ENCODE peak calls at places on chromosomes 5 and 9, in five cellular contexts. C is prostate gland, S is body of pancreas, W is stomach, T is HCT116. D is an unnamed sample.
A peak's percentile ranks its signal among the peaks of the same experiment; 100 is the strongest.

GRCh38 chr9:112332272-112332671 is 1.1 kb downstream of the PTBP3 start:
- DNase-seq in C (no peak), S (no peak), W (no peak), T (no peak), D (no peak)

GRCh38 chr9:4740623-4741364 is at the start of gene AK3:
- DNase-seq in C (peak; percentile 89), S (peak; percentile 87), W (peak; percentile 90), T (peak; percentile 44), D (peak; percentile 92)

GRCh38 chr9:72134801-72135200 is 14.4 kb upstream of the GDA start:
- DNase-seq in C (no peak), S (no peak), W (no peak), T (no peak), D (no peak)

GRCh38 chr9:731474-731873 is 110.0 kb upstream of the DMRT1 start:
- DNase-seq in C (no peak), S (no peak), W (no peak), T (no peak), D (no peak)

GRCh38 chr5:56169281-56169680 is 63.8 kb downstream of the ANKRD55 start:
- DNase-seq in C (no peak), S (no peak), W (no peak), T (no peak), D (no peak)

GRCh38 chr9:38437193-38437823 is 13.1 kb upstream of the IGFBPL1 start:
- DNase-seq in C (peak; percentile 84), S (peak; percentile 48), W (peak; percentile 60), T (no peak), D (peak; percentile 58)

GRCh38 chr5:141637693-141638419 is 1.1 kb downstream of the RELL2 start:
- DNase-seq in C (peak; percentile 25), S (peak; percentile 64), W (peak; percentile 62), T (no peak), D (peak; percentile 69)

GRCh38 chr9:36874921-36875320 is 159.1 kb downstream of the PAX5 start:
- DNase-seq in C (no peak), S (no peak), W (no peak), T (no peak), D (no peak)

GRCh38 chr5:94793816-94794198 is 175.3 kb downstream of the SLF1 start:
- DNase-seq in C (no peak), S (no peak), W (no peak), T (no peak), D (no peak)

GRCh38 chr5:26700759-26701384 is 337.5 kb downstream of the CDH9 start:
- DNase-seq in C (no peak), S (no peak), W (no peak), T (no peak), D (no peak)

GRCh38 chr5:75306746-75307145 is 30.3 kb upstream of the HMGCR start:
- DNase-seq in C (no peak), S (no peak), W (no peak), T (no peak), D (no peak)

GRCh38 chr5:61332891-61333350 is 863 bp downstream of the ZSWIM6 start:
- DNase-seq in C (peak; percentile 33), S (peak; percentile 64), W (peak; percentile 50), T (no peak), D (peak; percentile 78)

GRCh38 chr5:112833971-112834370 is 27.1 kb upstream of the SRP19 start:
- DNase-seq in C (no peak), S (no peak), W (no peak), T (no peak), D (no peak)

GRCh38 chr9:16726718-16727451 is 143.6 kb downstream of the BNC2 start:
- DNase-seq in C (peak; percentile 69), S (peak; percentile 50), W (peak; percentile 62), T (no peak), D (peak; percentile 50)

GRCh38 chr9:92736816-92737606 is 27.6 kb downstream of the BICD2 start:
- DNase-seq in C (no peak), S (no peak), W (no peak), T (no peak), D (no peak)

GRCh38 chr9:119026120-119026519 is 343.1 kb downstream of the BRINP1 start:
- DNase-seq in C (peak; percentile 54), S (no peak), W (no peak), T (no peak), D (no peak)

GRCh38 chr5:154523704-154524103 is 45.7 kb upstream of the HAND1 start:
- DNase-seq in C (no peak), S (no peak), W (no peak), T (no peak), D (no peak)

GRCh38 chr5:169458269-169458668 is 125.3 kb upstream of the SPDL1 start:
- DNase-seq in C (no peak), S (no peak), W (no peak), T (no peak), D (no peak)

GRCh38 chr5:91182763-91183162 is 200.4 kb downstream of the ARRDC3 start:
- DNase-seq in C (no peak), S (no peak), W (no peak), T (no peak), D (no peak)

GRCh38 chr5:137374110-137374853 is 124.8 kb downstream of the SPOCK1 start:
- DNase-seq in C (no peak), S (no peak), W (no peak), T (no peak), D (no peak)

GRCh38 chr5:35902032-35902681 is 36.3 kb downstream of the CAPSL start:
- DNase-seq in C (no peak), S (no peak), W (no peak), T (no peak), D (no peak)

GRCh38 chr5:74503-75109 is 17.4 kb upstream of the PLEKHG4B start:
- DNase-seq in C (no peak), S (no peak), W (no peak), T (no peak), D (no peak)

GRCh38 chr9:135567311-135567710 is 5.8 kb downstream of the PAEP start:
- DNase-seq in C (no peak), S (no peak), W (no peak), T (no peak), D (no peak)

GRCh38 chr5:176904276-176904675 is 5.1 kb upstream of the HK3 start:
- DNase-seq in C (no peak), S (no peak), W (no peak), T (no peak), D (no peak)

GRCh38 chr9:87515086-87515485 is 17.4 kb downstream of the DAPK1 start:
- DNase-seq in C (no peak), S (no peak), W (no peak), T (no peak), D (no peak)

GRCh38 chr5:149839761-149840160 is 104.8 kb downstream of the PDE6A start:
- DNase-seq in C (no peak), S (no peak), W (no peak), T (no peak), D (no peak)

GRCh38 chr9:15461601-15462000 is 38.9 kb downstream of the SNAPC3 start:
- DNase-seq in C (no peak), S (no peak), W (no peak), T (no peak), D (no peak)

GRCh38 chr9:114400772-114401171 is 13.0 kb upstream of the AKNA start:
- DNase-seq in C (no peak), S (no peak), W (no peak), T (no peak), D (no peak)

DNA sequence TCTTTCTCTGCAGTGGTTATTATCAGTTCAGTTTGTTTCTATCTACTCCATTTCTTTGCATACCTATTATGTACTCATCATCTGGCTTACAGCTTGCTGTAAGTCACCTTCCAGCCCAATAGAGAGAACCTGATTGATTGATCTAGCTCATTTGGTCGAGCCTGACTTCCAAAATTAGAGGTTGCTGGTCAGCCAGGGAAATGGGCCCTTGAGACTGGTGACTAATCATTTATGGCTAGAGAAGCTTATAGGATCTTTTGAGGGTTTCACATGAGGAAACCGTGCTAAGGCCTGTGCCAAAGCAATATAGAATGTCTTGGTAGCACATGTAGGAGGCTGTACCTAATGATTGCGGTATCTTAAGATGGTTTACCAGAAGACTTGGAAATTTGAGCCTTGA is 5.8 kb downstream of the SREK1 start:
- DNase-seq in C (no peak), S (no peak), W (no peak), T (no peak), D (no peak)
- TF ChIP-seq POLR2A in C (no peak), S (no peak), W (no peak), T (no peak), D (no peak)

GRCh38 chr5:62412549-62413329 is at the start of gene IPO11:
- DNase-seq in C (peak; percentile 98), S (peak; percentile 98), W (peak; percentile 98), T (peak; percentile 97), D (peak; percentile 99)
- H3K27ac ChIP-seq in C (peak within 1 kb of the TSS; percentile 84), S (peak within 1 kb of the TSS; percentile 77), W (peak within 1 kb of the TSS; percentile 86), T (peak within 1 kb of the TSS; percentile 52), D (peak within 1 kb of the TSS; percentile 48)

GRCh38 chr5:102713278-102713677 is 41.8 kb upstream of the PAM start:
- DNase-seq in C (no peak), S (no peak), W (no peak), T (no peak), D (no peak)
- TF ChIP-seq POLR2A in C (no peak), S (no peak), W (no peak), T (no peak), D (no peak)

DNA sequence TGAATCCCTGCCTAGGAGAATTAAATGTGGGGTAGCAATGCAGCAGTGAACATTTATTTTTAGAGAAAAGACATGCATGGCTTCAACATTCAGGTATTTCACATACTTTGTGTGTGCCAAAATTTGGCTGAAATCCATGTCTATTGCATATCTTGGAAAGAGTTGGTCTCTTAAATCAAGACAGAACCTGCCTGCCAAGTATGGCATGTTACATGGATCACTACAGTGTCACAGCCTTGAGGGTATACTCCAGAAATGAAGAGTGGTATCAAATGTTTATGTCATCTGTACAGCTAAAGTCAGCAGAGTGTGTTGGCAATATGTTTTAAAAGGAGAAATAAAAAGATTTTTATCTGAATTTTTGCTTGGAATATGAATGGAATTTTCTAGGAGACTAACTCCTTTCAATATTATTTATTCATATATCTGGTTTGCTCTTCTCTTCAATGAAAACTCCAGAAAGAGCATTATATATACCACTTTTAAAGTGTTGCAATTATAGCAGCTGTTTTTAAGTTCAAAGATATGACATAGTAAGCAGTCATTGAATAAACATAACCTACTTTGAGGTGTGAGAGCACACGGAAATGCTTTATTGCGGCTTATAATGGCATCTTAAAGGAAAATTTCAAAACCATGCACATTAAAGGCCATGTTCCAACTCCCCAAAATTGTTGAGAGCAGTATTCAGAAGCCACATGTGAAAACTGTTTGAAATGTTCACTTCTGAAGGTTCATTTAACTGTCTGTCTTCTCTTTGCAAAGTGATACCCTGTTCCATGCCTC is 95.3 kb upstream of the MINAR2 start:
- DNase-seq in C (no peak), S (no peak), W (no peak), T (no peak), D (no peak)
- H3K27ac ChIP-seq in C (no peak overlapping the region), S (no peak overlapping the region), W (no peak overlapping the region), T (no peak overlapping the region), D (no peak overlapping the region)

GRCh38 chr9:33623658-33624586 is 99.9 kb downstream of the ANKRD18B start:
- DNase-seq in C (peak; percentile 74), S (peak; percentile 73), W (peak; percentile 66), T (peak; percentile 81), D (peak; percentile 40)

GRCh38 chr9:33620738-33621439 is 96.8 kb downstream of the ANKRD18B start:
- DNase-seq in C (peak; percentile 89), S (no peak), W (no peak), T (no peak), D (no peak)

GRCh38 chr9:33614001-33614687 is 90.1 kb downstream of the ANKRD18B start:
- DNase-seq in C (no peak), S (no peak), W (no peak), T (no peak), D (no peak)

GRCh38 chr9:33619666-33620404 is 95.8 kb downstream of the ANKRD18B start:
- DNase-seq in C (no peak), S (no peak), W (no peak), T (peak; percentile 28), D (no peak)
- TF ChIP-seq POLR2A in C (no peak), S (no peak), W (no peak), T (no peak), D (no peak)